ENCODE peak calls at places on chromosomes 12 and 14, in six cellular contexts. F is IMR-90, Q is H1, H is H9, N is mesenchymal stem cell, V is trophoblast cell. R is an unnamed sample. For H3K9me3, the result is how much of the 10 kb centered on the place peaks cover.

GRCh38 chr12:123119808-123120207 is 31.1 kb downstream of the PITPNM2 start:
- DNase-seq in F (no peak), Q (no peak), H (no peak), N (no peak), V (peak), R (no peak)

GRCh38 chr14:99545574-99545973 is 58.4 kb downstream of the CCDC85C start:
- DNase-seq in F (no peak), Q (no peak), H (no peak), N (no peak), V (no peak), R (no peak)

GRCh38 chr14:35406811-35407630 is 2.5 kb upstream of the NFKBIA start:
- DNase-seq in F (peak), Q (no peak), H (no peak), N (peak), V (peak), R (peak)

GRCh38 chr14:76040704-76041103 is 55.1 kb downstream of the IFT43 start:
- DNase-seq in F (no peak), Q (no peak), H (no peak), N (no peak), V (no peak), R (no peak)

GRCh38 chr14:95561001-95561412 is 26.2 kb downstream of the GLRX5 start:
- DNase-seq in F (peak), Q (peak), H (peak), N (peak), V (peak), R (peak)

GRCh38 chr14:64705406-64706118 is 1.3 kb downstream of the PLEKHG3 start:
- DNase-seq in F (no peak), Q (no peak), H (no peak), N (peak), V (no peak), R (no peak)

GRCh38 chr14:59343585-59343984 is 121.6 kb downstream of the GPR135 start:
- DNase-seq in F (no peak), Q (no peak), H (no peak), N (no peak), V (no peak), R (no peak)

GRCh38 chr12:97283297-97283696 is 179.3 kb upstream of the RMST start:
- DNase-seq in F (no peak), Q (no peak), H (peak), N (no peak), V (no peak), R (no peak)

GRCh38 chr14:95901014-95901413 is 24.4 kb downstream of the TUNAR start:
- DNase-seq in F (peak), Q (no peak), H (no peak), N (no peak), V (no peak), R (no peak)

GRCh38 chr14:53209370-53209769 is 56.2 kb upstream of the DDHD1 start:
- DNase-seq in F (no peak), Q (no peak), H (no peak), N (no peak), V (no peak), R (no peak)

GRCh38 chr12:72285861-72286260 is 13.7 kb downstream of the TRHDE start:
- DNase-seq in F (no peak), Q (no peak), H (no peak), N (no peak), V (no peak), R (no peak)

GRCh38 chr12:50003595-50003994 is 21.7 kb downstream of the RACGAP1 start:
- DNase-seq in F (peak), Q (no peak), H (no peak), N (no peak), V (no peak), R (no peak)

GRCh38 chr12:96635844-96636243 is 146.5 kb downstream of the CFAP54 start:
- DNase-seq in F (no peak), Q (no peak), H (no peak), N (no peak), V (no peak), R (no peak)

GRCh38 chr14:74610866-74611671 is 968 bp downstream of the LTBP2 start:
- DNase-seq in F (peak), Q (no peak), H (peak), N (no peak), V (no peak), R (no peak)

GRCh38 chr12:4031703-4032291 is 158.6 kb upstream of the PARP11 start:
- DNase-seq in F (peak), Q (no peak), H (peak), N (peak), V (peak), R (no peak)

GRCh38 chr14:55131782-55132181 is 2.7 kb downstream of the LGALS3 start:
- DNase-seq in F (peak), Q (no peak), H (no peak), N (no peak), V (peak), R (no peak)

GRCh38 chr14:74949211-74949610 is 6.2 kb downstream of the PGF start:
- DNase-seq in F (no peak), Q (no peak), H (no peak), N (no peak), V (no peak), R (no peak)

GRCh38 chr12:47602330-47602729 is 103.5 kb downstream of the RPAP3 start:
- DNase-seq in F (peak), Q (no peak), H (no peak), N (peak), V (no peak), R (no peak)

GRCh38 chr14:92039073-92039719 is 663 bp downstream of the TRIP11 start:
- DNase-seq in F (peak), Q (peak), H (peak), N (peak), V (peak), R (peak)

GRCh38 chr12:57993834-57994233 is 52.5 kb downstream of the ATP23 start:
- DNase-seq in F (no peak), Q (no peak), H (no peak), N (no peak), V (no peak), R (no peak)

GRCh38 chr12:55982319-55982936 is 8.6 kb downstream of the RAB5B start:
- DNase-seq in F (no peak), Q (no peak), H (no peak), N (no peak), V (no peak), R (no peak)

GRCh38 chr12:76029982-76030377 is 1.6 kb downstream of the PHLDA1 start:
- DNase-seq in F (peak), Q (no peak), H (no peak), N (peak), V (peak), R (no peak)

GRCh38 chr14:72401632-72402428 is 469.6 kb downstream of the RGS6 start:
- DNase-seq in F (no peak), Q (no peak), H (no peak), N (no peak), V (no peak), R (no peak)

GRCh38 chr14:50944647-50945413 is 547 bp upstream of the PYGL start:
- DNase-seq in F (peak), Q (no peak), H (no peak), N (peak), V (peak), R (no peak)

GRCh38 chr12:38502016-38502415 is 185.4 kb downstream of the ALG10B start:
- DNase-seq in F (no peak), Q (no peak), H (no peak), N (no peak), V (no peak), R (no peak)

GRCh38 chr14:73168691-73169090 is 32.4 kb downstream of the PSEN1 start:
- DNase-seq in F (no peak), Q (no peak), H (no peak), N (no peak), V (no peak), R (no peak)

GRCh38 chr12:17652436-17652835 is 437.6 kb downstream of the RERGL start:
- DNase-seq in F (no peak), Q (no peak), H (no peak), N (no peak), V (no peak), R (no peak)

GRCh38 chr12:91204416-91204815 is 21.8 kb upstream of the DCN start:
- DNase-seq in F (peak), Q (no peak), H (no peak), N (no peak), V (no peak), R (no peak)

GRCh38 chr12:28390716-28391452 is 200.6 kb downstream of the CCDC91 start:
- DNase-seq in F (peak), Q (no peak), H (no peak), N (no peak), V (no peak), R (no peak)
- H3K4ac ChIP-seq in F (no peak), Q (no peak), H (no peak), N (no peak), V (no peak), R (no peak)

GRCh38 chr12:125856899-125857298 is 791.7 kb downstream of the AACS start:
- DNase-seq in F (no peak), Q (no peak), H (no peak), N (no peak), V (no peak), R (no peak)

GRCh38 chr12:125852679-125853078 is 787.4 kb downstream of the AACS start:
- DNase-seq in F (no peak), Q (no peak), H (no peak), N (no peak), V (no peak), R (no peak)

GRCh38 chr12:125856366-125856765 is 791.1 kb downstream of the AACS start:
- DNase-seq in F (no peak), Q (no peak), H (no peak), N (no peak), V (no peak), R (no peak)

GRCh38 chr12:125853670-125854069 is 788.4 kb downstream of the AACS start:
- DNase-seq in F (no peak), Q (no peak), H (no peak), N (no peak), V (no peak), R (no peak)

DNA sequence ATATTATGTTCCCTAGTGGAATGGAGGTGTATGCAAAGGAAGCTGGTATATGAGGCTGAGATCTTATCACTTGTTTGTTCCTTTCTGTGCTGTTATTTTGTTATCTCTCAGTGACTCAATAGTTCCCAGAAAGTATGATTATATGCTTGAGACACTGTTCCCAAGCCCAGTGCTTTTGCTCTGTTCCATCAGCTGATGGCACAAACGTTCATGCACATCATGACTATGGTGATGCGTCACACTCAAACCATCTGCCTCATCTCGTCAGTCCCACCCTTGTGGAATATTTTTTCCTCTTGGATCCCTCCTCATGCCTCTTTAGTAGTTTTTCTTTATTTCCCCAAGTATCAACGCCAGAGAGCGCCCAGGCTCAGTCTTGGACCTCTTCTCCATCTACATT is 786.9 kb downstream of the AACS start:
- DNase-seq in F (no peak), Q (no peak), H (no peak), N (no peak), V (peak), R (no peak)
- H3K9me3 ChIP-seq in F (under half), Q (under half), H (under half), N (under half), V (under half), R (under half)

GRCh38 chr14:97796511-97796910 is 999.3 kb downstream of the VRK1 start:
- DNase-seq in F (no peak), Q (no peak), H (no peak), N (no peak), V (no peak), R (no peak)

GRCh38 chr14:97788364-97788763 is 991.2 kb downstream of the VRK1 start:
- DNase-seq in F (no peak), Q (no peak), H (no peak), N (no peak), V (peak), R (no peak)

GRCh38 chr14:97788846-97789528 is 991.8 kb downstream of the VRK1 start:
- DNase-seq in F (no peak), Q (no peak), H (no peak), N (no peak), V (no peak), R (no peak)

GRCh38 chr14:97791906-97792305 is 994.7 kb downstream of the VRK1 start:
- DNase-seq in F (no peak), Q (no peak), H (no peak), N (no peak), V (peak), R (no peak)

GRCh38 chr14:97791072-97791471 is 993.9 kb downstream of the VRK1 start:
- DNase-seq in F (no peak), Q (no peak), H (no peak), N (no peak), V (no peak), R (no peak)
- H3K4ac ChIP-seq in F (no peak), Q (no peak), H (no peak), N (no peak), V (no peak), R (no peak)

GRCh38 chr14:43308411-43308810 is 1198.7 kb downstream of the FSCB start:
- DNase-seq in F (no peak), Q (no peak), H (no peak), N (no peak), V (no peak), R (no peak)
- H3K9me3 ChIP-seq in F (under half), Q (under half), H (under half), N (under half), V (under half), R (under half)

DNA sequence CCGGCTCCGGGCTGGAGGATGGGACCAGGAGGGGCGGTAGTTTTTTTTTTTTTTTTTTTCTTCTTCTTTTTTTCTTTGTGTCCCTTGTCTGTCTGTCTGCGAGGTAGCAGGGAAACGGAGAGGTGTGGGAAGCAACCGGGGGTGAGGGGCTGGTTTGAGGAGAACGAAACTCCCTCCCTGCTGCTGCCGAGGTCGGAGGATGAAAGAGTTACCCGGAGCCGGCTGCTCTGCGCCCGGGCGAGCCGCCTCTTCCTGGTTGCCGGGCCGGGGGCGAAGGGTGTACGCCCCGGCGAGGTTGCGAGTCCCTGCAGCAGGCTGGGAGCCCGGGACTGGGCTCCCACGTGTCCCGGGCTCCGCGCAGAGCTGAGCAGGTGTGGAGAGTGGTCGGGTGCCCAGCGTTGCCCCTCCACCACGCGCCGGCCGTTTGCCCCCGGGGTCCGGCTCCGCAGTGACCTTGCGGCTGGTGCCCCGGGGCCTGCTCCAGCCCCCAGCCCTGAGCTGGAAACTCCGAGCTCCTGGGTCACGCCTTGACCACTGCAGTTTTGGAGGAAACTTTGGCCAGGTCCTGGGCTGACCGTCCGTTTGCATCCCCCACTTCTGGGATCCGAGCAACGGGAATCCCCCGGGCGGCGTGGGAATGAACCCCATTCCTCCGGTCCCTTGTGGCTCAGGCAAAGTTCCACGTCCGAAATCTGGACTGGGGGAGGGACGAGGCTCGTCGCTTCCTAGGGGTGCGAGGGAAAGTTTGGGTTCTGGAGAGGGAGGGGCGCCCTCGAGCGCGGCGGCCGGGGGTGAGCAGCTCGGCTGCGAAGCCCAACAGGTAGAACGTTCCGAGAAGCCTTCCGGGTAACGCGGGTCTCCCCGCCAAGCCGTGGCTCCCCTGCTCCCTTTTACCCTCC is 1.2 kb downstream of the CHST11 start:
- DNase-seq in F (no peak), Q (no peak), H (no peak), N (peak), V (peak), R (no peak)
- H3K4ac ChIP-seq in F (no peak), Q (no peak), H (no peak), N (peak), V (peak), R (no peak)

GRCh38 chr12:31600764-31601163 is 9.8 kb upstream of the DENND5B start:
- DNase-seq in F (no peak), Q (no peak), H (no peak), N (no peak), V (peak), R (no peak)
- H3K9me3 ChIP-seq in F (under half), Q (under half), H (under half), N (under half), V (under half), R (under half)

DNA sequence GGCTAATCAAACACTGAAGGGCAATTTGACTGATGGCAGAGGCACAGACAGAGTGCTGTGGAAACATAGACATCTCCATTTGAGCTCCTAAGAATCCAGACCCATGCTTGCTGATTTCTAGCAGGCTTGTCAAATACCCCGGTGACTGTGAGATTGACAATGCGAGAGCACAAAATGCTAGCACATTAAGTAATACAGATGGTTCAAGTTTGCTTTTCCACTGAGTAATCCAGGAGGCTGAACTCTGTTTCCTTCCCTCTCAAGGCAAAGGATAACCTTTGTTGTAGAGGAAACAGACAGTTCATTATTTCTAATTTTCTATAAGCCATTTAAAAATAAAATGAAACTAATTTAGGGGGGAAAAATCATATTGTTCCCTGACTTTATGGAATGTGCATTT is 256.5 kb upstream of the CRY1 start:
- DNase-seq in F (no peak), Q (no peak), H (no peak), N (no peak), V (no peak), R (no peak)
- H3K4ac ChIP-seq in F (no peak), Q (no peak), H (no peak), N (no peak), V (no peak), R (no peak)

GRCh38 chr12:95506707-95507523 is 33.0 kb downstream of the METAP2 start:
- DNase-seq in F (peak), Q (no peak), H (no peak), N (no peak), V (no peak), R (no peak)
- H3K9me3 ChIP-seq in F (under half), Q (under half), H (under half), N (under half), V (under half), R (under half)